ENCODE peak calls at places on chromosomes 11 and 22, in four cellular contexts. C, R, J and A are unnamed samples.

GRCh38 chr11:1207451-1208360 is 15.2 kb upstream of the MUC5B start:
- DNase-seq in C (no peak), J (no peak), R (no peak), A (no peak)

GRCh38 chr11:131037873-131038272 is 121.6 kb upstream of the SNX19 start:
- DNase-seq in R (no peak), C (no peak), J (no peak), A (no peak)

GRCh38 chr22:31144223-31144622 is 3.9 kb upstream of the PLA2G3 start:
- DNase-seq in R (no peak), J (no peak), C (no peak), A (no peak)

GRCh38 chr11:47442514-47442913 is 6.4 kb downstream of the RAPSN start:
- DNase-seq in J (no peak), R (no peak), C (no peak), A (no peak)

GRCh38 chr11:128428876-128429416 is 158.4 kb downstream of the ETS1 start:
- DNase-seq in J (no peak), R (no peak), C (no peak), A (no peak)

GRCh38 chr22:26461188-26461810 is 22.3 kb downstream of the HPS4 start:
- DNase-seq in R (peak), J (no peak), C (no peak), A (no peak)

GRCh38 chr11:126874831-126875230 is 125.7 kb downstream of the KIRREL3 start:
- DNase-seq in R (no peak), J (no peak), C (no peak), A (no peak)

GRCh38 chr22:46754110-46754799 is 8.2 kb upstream of the TBC1D22A start:
- DNase-seq in R (no peak), C (no peak), J (peak), A (no peak)

GRCh38 chr11:32821517-32821916 is 8.2 kb upstream of the PRRG4 start:
- DNase-seq in J (no peak), R (no peak), C (no peak), A (no peak)

GRCh38 chr11:2377511-2378443 is 667 bp downstream of the CD81 start:
- DNase-seq in J (peak), R (peak), C (no peak), A (no peak)

GRCh38 chr11:57001674-57002401 is 13.1 kb downstream of the OR5AK2 start:
- DNase-seq in C (no peak), R (no peak), J (no peak), A (no peak)

GRCh38 chr11:88357323-88358039 is 19.9 kb upstream of the CTSC start:
- DNase-seq in J (no peak), R (no peak), C (no peak), A (no peak)

GRCh38 chr22:30821381-30821780 is 126.7 kb downstream of the OSBP2 start:
- DNase-seq in R (no peak), J (no peak), C (no peak), A (no peak)

GRCh38 chr11:955154-956049 is 29.7 kb downstream of the AP2A2 start:
- DNase-seq in C (no peak), R (no peak), J (no peak), A (no peak)

GRCh38 chr22:49201046-49201970 is 626.4 kb downstream of the BRD1 start:
- DNase-seq in C (no peak), R (no peak), J (no peak), A (no peak)

GRCh38 chr22:20646906-20647305 is 127.0 kb upstream of the SERPIND1 start:
- DNase-seq in C (no peak), J (no peak), R (no peak), A (no peak)

GRCh38 chr11:112016088-112016764 is 9.0 kb upstream of the DLAT start:
- DNase-seq in J (no peak), R (no peak), C (no peak), A (no peak)

GRCh38 chr22:44561139-44561840 is 63.3 kb upstream of the RTL6 start:
- DNase-seq in J (no peak), R (no peak), C (no peak), A (no peak)

GRCh38 chr22:33842006-33842354 is 78.3 kb downstream of the LARGE1 start:
- DNase-seq in R (no peak), C (no peak), J (no peak), A (no peak)

GRCh38 chr11:10005955-10006525 is 288.0 kb downstream of the SBF2 start:
- DNase-seq in J (no peak), C (no peak), R (no peak), A (no peak)

GRCh38 chr11:60389279-60389910 is 6.9 kb upstream of the MS4A14 start:
- DNase-seq in R (no peak), C (no peak), J (no peak), A (no peak)

GRCh38 chr11:46250071-46251052 is 27.1 kb upstream of the CREB3L1 start:
- DNase-seq in J (no peak), R (no peak), C (no peak), A (no peak)

GRCh38 chr11:113553235-113553634 is 78.0 kb upstream of the DRD2 start:
- DNase-seq in R (no peak), J (peak), C (no peak), A (no peak)

GRCh38 chr11:76152741-76153608 is 53.3 kb downstream of the WNT11 start:
- DNase-seq in C (no peak), R (no peak), J (no peak), A (no peak)

GRCh38 chr11:119470316-119471266 is 47.6 kb upstream of the THY1 start:
- DNase-seq in J (peak), R (peak), C (no peak), A (no peak)

GRCh38 chr11:832529-833113 is at the start of gene CD151:
- DNase-seq in J (no peak), R (peak), C (no peak), A (no peak)

GRCh38 chr11:27263046-27263445 is 100.0 kb downstream of the CCDC34 start:
- DNase-seq in C (no peak), R (no peak), J (no peak), A (no peak)

GRCh38 chr11:2801711-2802388 is 83.7 kb downstream of the CDKN1C start:
- DNase-seq in R (no peak), J (no peak), C (no peak), A (no peak)

GRCh38 chr22:50208939-50209892 is 8.4 kb downstream of the SELENOO start:
- DNase-seq in C (no peak), R (peak), J (no peak), A (no peak)